ENCODE peak calls at places on chromosome 3, in nine cellular contexts. One of them, this sample, is unnamed.

GRCh38 chr3:184230603-184231528 is 1.5 kb downstream of the VWA5B2 start:
- DNase-seq in CD8-positive, alpha-beta T cell: no peak
- DNase-seq in fibroblast of villous mesenchyme: no peak
- DNase-seq in adrenal gland: no peak
- DNase-seq in tibial nerve: no peak
- DNase-seq in GM06990: no peak
- DNase-seq in IMR-90: no peak
- DNase-seq in HFF-Myc: no peak
- DNase-seq in psoas muscle: no peak
- DNase-seq in this sample: no peak

GRCh38 chr3:101695779-101696372 is 9.4 kb upstream of the RPL24 start:
- DNase-seq in psoas muscle: no peak
- DNase-seq in CD8-positive, alpha-beta T cell: peak; percentile 14
- DNase-seq in adrenal gland: no peak
- DNase-seq in GM06990: no peak
- DNase-seq in fibroblast of villous mesenchyme: peak; percentile 65
- DNase-seq in tibial nerve: no peak
- DNase-seq in HFF-Myc: no peak
- DNase-seq in IMR-90: peak; percentile 53
- DNase-seq in this sample: no peak

GRCh38 chr3:170467007-170467406 is 48.3 kb downstream of the CLDN11 start:
- DNase-seq in tibial nerve: peak; percentile 47
- DNase-seq in CD8-positive, alpha-beta T cell: no peak
- DNase-seq in HFF-Myc: no peak
- DNase-seq in IMR-90: no peak
- DNase-seq in psoas muscle: no peak
- DNase-seq in adrenal gland: no peak
- DNase-seq in fibroblast of villous mesenchyme: no peak
- DNase-seq in GM06990: no peak
- DNase-seq in this sample: no peak

GRCh38 chr3:155449613-155450267 is 156.3 kb upstream of the STRIT1 start:
- DNase-seq in CD8-positive, alpha-beta T cell: no peak
- DNase-seq in HFF-Myc: no peak
- DNase-seq in IMR-90: no peak
- DNase-seq in psoas muscle: no peak
- DNase-seq in fibroblast of villous mesenchyme: no peak
- DNase-seq in tibial nerve: no peak
- DNase-seq in GM06990: no peak
- DNase-seq in adrenal gland: no peak
- DNase-seq in this sample: no peak

GRCh38 chr3:64443553-64444331 is 218.5 kb upstream of the PRICKLE2 start:
- DNase-seq in GM06990: no peak
- DNase-seq in adrenal gland: no peak
- DNase-seq in HFF-Myc: peak; percentile 75
- DNase-seq in fibroblast of villous mesenchyme: peak; percentile 93
- DNase-seq in tibial nerve: no peak
- DNase-seq in psoas muscle: no peak
- DNase-seq in IMR-90: peak; percentile 74
- DNase-seq in CD8-positive, alpha-beta T cell: no peak
- DNase-seq in this sample: peak; percentile 51

GRCh38 chr3:113140876-113141275 is 70.5 kb upstream of the BOC start:
- DNase-seq in tibial nerve: no peak
- DNase-seq in adrenal gland: no peak
- DNase-seq in IMR-90: peak; percentile 10
- DNase-seq in GM06990: no peak
- DNase-seq in fibroblast of villous mesenchyme: no peak
- DNase-seq in psoas muscle: no peak
- DNase-seq in CD8-positive, alpha-beta T cell: no peak
- DNase-seq in HFF-Myc: no peak
- DNase-seq in this sample: no peak

GRCh38 chr3:182795383-182795782 is 2.1 kb downstream of the ATP11B start:
- DNase-seq in CD8-positive, alpha-beta T cell: peak; percentile 22
- DNase-seq in HFF-Myc: no peak
- DNase-seq in psoas muscle: no peak
- DNase-seq in IMR-90: no peak
- DNase-seq in adrenal gland: no peak
- DNase-seq in fibroblast of villous mesenchyme: peak; percentile 70
- DNase-seq in tibial nerve: no peak
- DNase-seq in GM06990: peak; percentile 41
- DNase-seq in this sample: no peak

GRCh38 chr3:83438177-83438576 is 1520.6 kb upstream of the CADM2 start:
- DNase-seq in GM06990: no peak
- DNase-seq in fibroblast of villous mesenchyme: no peak
- DNase-seq in IMR-90: no peak
- DNase-seq in psoas muscle: no peak
- DNase-seq in CD8-positive, alpha-beta T cell: no peak
- DNase-seq in adrenal gland: no peak
- DNase-seq in tibial nerve: no peak
- DNase-seq in HFF-Myc: no peak
- DNase-seq in this sample: no peak

GRCh38 chr3:168001244-168001643 is 94.5 kb downstream of the GOLIM4 start:
- DNase-seq in adrenal gland: no peak
- DNase-seq in psoas muscle: no peak
- DNase-seq in CD8-positive, alpha-beta T cell: no peak
- DNase-seq in tibial nerve: no peak
- DNase-seq in HFF-Myc: no peak
- DNase-seq in GM06990: no peak
- DNase-seq in fibroblast of villous mesenchyme: no peak
- DNase-seq in IMR-90: no peak
- DNase-seq in this sample: no peak

GRCh38 chr3:147002721-147003120 is 397.6 kb upstream of the PLSCR5 start:
- DNase-seq in psoas muscle: no peak
- DNase-seq in adrenal gland: no peak
- DNase-seq in HFF-Myc: no peak
- DNase-seq in fibroblast of villous mesenchyme: no peak
- DNase-seq in CD8-positive, alpha-beta T cell: no peak
- DNase-seq in GM06990: no peak
- DNase-seq in tibial nerve: no peak
- DNase-seq in IMR-90: no peak
- DNase-seq in this sample: peak; percentile 31

GRCh38 chr3:109532257-109533216 is 195.2 kb upstream of the DPPA4 start:
- DNase-seq in adrenal gland: peak; percentile 18
- DNase-seq in CD8-positive, alpha-beta T cell: peak; percentile 21
- DNase-seq in psoas muscle: no peak
- DNase-seq in IMR-90: peak; percentile 83
- DNase-seq in GM06990: no peak
- DNase-seq in HFF-Myc: peak; percentile 12
- DNase-seq in tibial nerve: no peak
- DNase-seq in fibroblast of villous mesenchyme: peak; percentile 49
- DNase-seq in this sample: no peak

GRCh38 chr3:113312416-113312815 is 101.1 kb downstream of the BOC start:
- DNase-seq in IMR-90: no peak
- DNase-seq in fibroblast of villous mesenchyme: no peak
- DNase-seq in HFF-Myc: no peak
- DNase-seq in tibial nerve: no peak
- DNase-seq in CD8-positive, alpha-beta T cell: no peak
- DNase-seq in GM06990: no peak
- DNase-seq in psoas muscle: no peak
- DNase-seq in adrenal gland: no peak
- DNase-seq in this sample: no peak

GRCh38 chr3:5168110-5168509 is 19.4 kb upstream of the EDEM1 start:
- DNase-seq in tibial nerve: no peak
- DNase-seq in IMR-90: no peak
- DNase-seq in GM06990: no peak
- DNase-seq in CD8-positive, alpha-beta T cell: no peak
- DNase-seq in psoas muscle: no peak
- DNase-seq in HFF-Myc: no peak
- DNase-seq in adrenal gland: no peak
- DNase-seq in fibroblast of villous mesenchyme: no peak
- DNase-seq in this sample: no peak

GRCh38 chr3:64214697-64215018 is 10.6 kb downstream of the PRICKLE2 start:
- DNase-seq in fibroblast of villous mesenchyme: peak; percentile 93
- DNase-seq in GM06990: no peak
- DNase-seq in adrenal gland: no peak
- DNase-seq in HFF-Myc: no peak
- DNase-seq in IMR-90: peak; percentile 76
- DNase-seq in CD8-positive, alpha-beta T cell: no peak
- DNase-seq in psoas muscle: no peak
- DNase-seq in tibial nerve: peak; percentile 24
- DNase-seq in this sample: no peak

GRCh38 chr3:45010718-45011355 is 15.3 kb upstream of the CLEC3B start:
- DNase-seq in tibial nerve: no peak
- DNase-seq in HFF-Myc: no peak
- DNase-seq in psoas muscle: no peak
- DNase-seq in IMR-90: peak; percentile 67
- DNase-seq in adrenal gland: no peak
- DNase-seq in fibroblast of villous mesenchyme: peak; percentile 62
- DNase-seq in GM06990: no peak
- DNase-seq in CD8-positive, alpha-beta T cell: no peak
- DNase-seq in this sample: peak; percentile 81

DNA sequence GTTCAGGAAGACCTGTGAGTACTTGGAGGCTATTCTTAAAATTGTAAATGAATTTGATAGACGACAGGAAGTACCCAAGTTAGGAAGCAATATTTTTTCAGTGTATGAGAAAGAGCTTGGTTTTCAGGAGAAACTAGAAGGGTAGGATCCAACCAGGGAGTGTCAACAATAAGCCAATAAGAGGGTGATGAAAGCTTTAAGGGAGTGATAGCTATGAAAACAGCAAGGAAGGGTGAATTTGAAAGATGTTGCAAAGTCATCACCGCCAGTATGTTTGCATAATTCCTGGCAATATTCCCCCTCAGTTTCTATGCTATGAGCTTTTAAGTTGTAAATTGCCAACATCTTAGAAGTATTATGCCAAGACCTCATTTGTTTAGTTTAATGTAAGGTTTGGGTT is 11.8 kb upstream of the CSTA start:
- DNase-seq in adrenal gland: no peak
- DNase-seq in tibial nerve: no peak
- DNase-seq in HFF-Myc: no peak
- DNase-seq in fibroblast of villous mesenchyme: no peak
- DNase-seq in GM06990: no peak
- DNase-seq in CD8-positive, alpha-beta T cell: no peak
- DNase-seq in IMR-90: no peak
- DNase-seq in psoas muscle: no peak
- DNase-seq in this sample: no peak
- TF ChIP-seq CTCF in adrenal gland: no peak
- TF ChIP-seq CTCF in tibial nerve: no peak
- TF ChIP-seq CTCF in HFF-Myc: no peak
- TF ChIP-seq CTCF in fibroblast of villous mesenchyme: no peak
- TF ChIP-seq CTCF in GM06990: no peak
- TF ChIP-seq CTCF in CD8-positive, alpha-beta T cell: no peak
- TF ChIP-seq CTCF in IMR-90: no peak
- TF ChIP-seq CTCF in psoas muscle: no peak
- TF ChIP-seq CTCF in this sample: no peak

GRCh38 chr3:72550582-72551262 is 297.5 kb downstream of the SHQ1 start:
- DNase-seq in psoas muscle: no peak
- DNase-seq in fibroblast of villous mesenchyme: no peak
- DNase-seq in IMR-90: no peak
- DNase-seq in CD8-positive, alpha-beta T cell: no peak
- DNase-seq in HFF-Myc: no peak
- DNase-seq in GM06990: no peak
- DNase-seq in adrenal gland: no peak
- DNase-seq in tibial nerve: no peak
- DNase-seq in this sample: no peak

GRCh38 chr3:72553298-72553697 is 294.9 kb downstream of the SHQ1 start:
- DNase-seq in CD8-positive, alpha-beta T cell: no peak
- DNase-seq in GM06990: no peak
- DNase-seq in adrenal gland: no peak
- DNase-seq in HFF-Myc: no peak
- DNase-seq in tibial nerve: no peak
- DNase-seq in IMR-90: no peak
- DNase-seq in fibroblast of villous mesenchyme: no peak
- DNase-seq in psoas muscle: no peak
- DNase-seq in this sample: no peak

GRCh38 chr3:72548992-72549391 is 299.3 kb downstream of the SHQ1 start:
- DNase-seq in psoas muscle: no peak
- DNase-seq in fibroblast of villous mesenchyme: no peak
- DNase-seq in CD8-positive, alpha-beta T cell: no peak
- DNase-seq in adrenal gland: no peak
- DNase-seq in IMR-90: no peak
- DNase-seq in tibial nerve: no peak
- DNase-seq in HFF-Myc: no peak
- DNase-seq in GM06990: no peak
- DNase-seq in this sample: no peak

GRCh38 chr3:72547183-72547582 is 301.1 kb downstream of the SHQ1 start:
- DNase-seq in GM06990: no peak
- DNase-seq in CD8-positive, alpha-beta T cell: no peak
- DNase-seq in psoas muscle: no peak
- DNase-seq in adrenal gland: peak; percentile 14
- DNase-seq in HFF-Myc: no peak
- DNase-seq in tibial nerve: no peak
- DNase-seq in IMR-90: no peak
- DNase-seq in fibroblast of villous mesenchyme: no peak
- DNase-seq in this sample: no peak

DNA sequence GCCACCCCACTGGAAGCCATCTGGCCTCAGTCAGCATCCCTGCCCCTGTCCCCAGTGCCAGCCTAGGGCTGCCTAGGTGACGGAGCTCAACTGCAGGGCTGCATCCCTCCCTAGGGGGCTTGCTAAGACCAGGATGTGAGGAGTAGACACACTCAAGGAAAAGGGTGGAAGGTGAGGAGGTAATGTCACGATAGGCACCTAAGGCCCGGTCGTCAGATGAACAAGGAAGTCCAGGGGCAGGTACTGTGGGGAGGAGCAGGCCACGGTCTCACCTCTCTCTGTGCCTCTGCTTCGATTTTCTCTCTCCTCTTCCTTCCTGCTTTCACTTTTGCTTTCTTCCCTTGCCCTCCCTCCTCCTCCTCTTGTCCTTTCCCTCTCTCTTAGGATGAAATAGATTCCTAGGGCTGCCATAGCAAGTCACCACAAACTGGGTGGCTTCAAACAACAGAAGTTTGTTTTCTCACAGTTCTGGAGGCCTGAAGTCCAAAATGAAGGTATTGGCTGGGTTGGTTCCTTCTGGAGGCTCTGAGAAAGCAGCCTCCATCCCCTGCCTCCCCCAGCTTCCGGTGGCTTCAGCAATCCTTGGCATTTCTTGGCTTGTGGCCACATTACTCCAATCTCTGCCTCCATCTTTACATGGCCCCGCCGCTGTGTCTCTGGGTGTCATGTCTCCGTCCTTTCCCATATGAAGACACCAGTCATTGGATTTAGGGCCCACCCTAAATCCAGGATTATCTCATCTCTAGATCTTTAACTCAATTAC is 298.2 kb downstream of the SHQ1 start:
- DNase-seq in GM06990: peak; percentile 15
- DNase-seq in fibroblast of villous mesenchyme: peak; percentile 4
- DNase-seq in CD8-positive, alpha-beta T cell: no peak
- DNase-seq in HFF-Myc: no peak
- DNase-seq in IMR-90: no peak
- DNase-seq in adrenal gland: no peak
- DNase-seq in psoas muscle: no peak
- DNase-seq in tibial nerve: no peak
- DNase-seq in this sample: no peak
- H3K4me3 ChIP-seq in GM06990: no peak overlapping the region
- H3K4me3 ChIP-seq in fibroblast of villous mesenchyme: peak overlapping the region; percentile 21
- H3K4me3 ChIP-seq in CD8-positive, alpha-beta T cell: peak overlapping the region; percentile 53
- H3K4me3 ChIP-seq in HFF-Myc: no peak overlapping the region
- H3K4me3 ChIP-seq in IMR-90: peak overlapping the region; percentile 16
- H3K4me3 ChIP-seq in adrenal gland: no peak overlapping the region
- H3K4me3 ChIP-seq in psoas muscle: no peak overlapping the region
- H3K4me3 ChIP-seq in tibial nerve: no peak overlapping the region
- H3K4me3 ChIP-seq in this sample: no peak overlapping the region

GRCh38 chr3:53668872-53669271 is 174.5 kb downstream of the CACNA1D start:
- DNase-seq in CD8-positive, alpha-beta T cell: no peak
- DNase-seq in IMR-90: no peak
- DNase-seq in adrenal gland: no peak
- DNase-seq in fibroblast of villous mesenchyme: no peak
- DNase-seq in HFF-Myc: no peak
- DNase-seq in tibial nerve: no peak
- DNase-seq in psoas muscle: no peak
- DNase-seq in GM06990: no peak
- DNase-seq in this sample: no peak
- TF ChIP-seq CTCF in CD8-positive, alpha-beta T cell: no peak
- TF ChIP-seq CTCF in IMR-90: peak; percentile 21
- TF ChIP-seq CTCF in adrenal gland: no peak
- TF ChIP-seq CTCF in fibroblast of villous mesenchyme: peak; percentile 34
- TF ChIP-seq CTCF in HFF-Myc: peak; percentile 33
- TF ChIP-seq CTCF in tibial nerve: no peak
- TF ChIP-seq CTCF in psoas muscle: peak; percentile 17
- TF ChIP-seq CTCF in GM06990: peak; percentile 50
- TF ChIP-seq CTCF in this sample: peak; percentile 50

GRCh38 chr3:127050733-127051132 is 67.8 kb downstream of the PLXNA1 start:
- DNase-seq in adrenal gland: no peak
- DNase-seq in HFF-Myc: no peak
- DNase-seq in tibial nerve: no peak
- DNase-seq in CD8-positive, alpha-beta T cell: no peak
- DNase-seq in psoas muscle: peak; percentile 40
- DNase-seq in IMR-90: no peak
- DNase-seq in fibroblast of villous mesenchyme: no peak
- DNase-seq in GM06990: no peak
- DNase-seq in this sample: no peak
- H3K4me3 ChIP-seq in adrenal gland: no peak overlapping the region
- H3K4me3 ChIP-seq in HFF-Myc: no peak overlapping the region
- H3K4me3 ChIP-seq in tibial nerve: no peak overlapping the region
- H3K4me3 ChIP-seq in CD8-positive, alpha-beta T cell: no peak overlapping the region
- H3K4me3 ChIP-seq in psoas muscle: no peak overlapping the region
- H3K4me3 ChIP-seq in IMR-90: no peak overlapping the region
- H3K4me3 ChIP-seq in fibroblast of villous mesenchyme: no peak overlapping the region
- H3K4me3 ChIP-seq in GM06990: no peak overlapping the region
- H3K4me3 ChIP-seq in this sample: no peak overlapping the region

This sample was measured in BJ.